ENCODE peak calls at places on chromosomes 16 and 17, in seven cellular contexts. T is activated CD4-positive, alpha-beta T cell treated with anti-CD3 and anti-CD28 coated beads, Interleukin-2, amount 50 U/mL, for 1 hour; S is T-helper 1 cell; Z is esophagus squamous epithelium; B is cardiac muscle cell; R is ELF-1; I is stimulated activated CD8-positive, alpha-beta memory T cell treated with anti-CD3 and anti-CD28 coated beads, Interleukin-4, amount 100 ng/mL, for 48 hours. E is an unnamed sample.

GRCh38 chr17:78343433-78344201 is 16.3 kb downstream of the SOCS3 start:
- DNase-seq in B (no peak), S (peak), I (peak), T (peak), R (no peak), Z (peak), E (peak)

GRCh38 chr17:70168044-70168978 is 1.0 kb upstream of the KCNJ2 start:
- DNase-seq in B (peak), R (peak), I (peak), Z (no peak), S (peak), T (no peak), E (no peak)

GRCh38 chr17:57708401-57708800 is 36.7 kb downstream of the CCDC182 start:
- DNase-seq in T (no peak), B (peak), Z (no peak), R (no peak), I (no peak), S (no peak), E (peak)

GRCh38 chr16:73047536-73048291 is at the start of gene ZFHX3:
- DNase-seq in R (peak), B (peak), S (no peak), I (peak), Z (no peak), T (peak), E (peak)

GRCh38 chr16:86798247-86799041 is 220.1 kb downstream of the FOXL1 start:
- DNase-seq in T (no peak), B (no peak), R (peak), S (no peak), Z (no peak), I (no peak), E (no peak)

GRCh38 chr17:142102-142661 is 4.8 kb downstream of the SCGB1C2 start:
- DNase-seq in B (peak), Z (no peak), R (no peak), S (peak), I (peak), T (peak), E (peak)

GRCh38 chr17:48014603-48015037 is 23.0 kb downstream of the COPZ2 start:
- DNase-seq in S (no peak), Z (no peak), I (no peak), R (no peak), T (no peak), B (no peak), E (no peak)

GRCh38 chr17:40399185-40399584 is 18.5 kb downstream of the TOP2A start:
- DNase-seq in I (no peak), T (no peak), R (no peak), Z (no peak), S (peak), B (peak), E (no peak)

GRCh38 chr16:21217121-21217520 is 5.7 kb upstream of the ZP2 start:
- DNase-seq in S (no peak), I (no peak), T (no peak), R (no peak), B (no peak), Z (no peak), E (no peak)

GRCh38 chr16:26981266-26981938 is 85.3 kb upstream of the C16orf82 start:
- DNase-seq in R (no peak), I (no peak), B (peak), Z (no peak), T (no peak), S (no peak), E (no peak)

GRCh38 chr16:3945751-3946603 is 65.5 kb upstream of the CREBBP start:
- DNase-seq in Z (no peak), B (peak), T (no peak), S (no peak), I (no peak), R (peak), E (peak)

GRCh38 chr17:69466451-69466850 is 52.0 kb downstream of the MAP2K6 start:
- DNase-seq in T (no peak), R (peak), B (no peak), S (no peak), Z (no peak), I (no peak), E (no peak)

GRCh38 chr16:76114681-76115080 is 162.5 kb upstream of the CNTNAP4 start:
- DNase-seq in R (no peak), B (no peak), Z (no peak), I (no peak), S (no peak), T (no peak), E (no peak)

GRCh38 chr17:12773153-12773552 is 16.1 kb upstream of the ARHGAP44 start:
- DNase-seq in T (no peak), I (no peak), B (no peak), S (no peak), R (no peak), Z (no peak), E (no peak)

GRCh38 chr16:2719328-2720062 is 529 bp downstream of the PRSS27 start:
- DNase-seq in B (no peak), R (peak), S (no peak), I (no peak), T (no peak), Z (no peak), E (no peak)

GRCh38 chr17:62823111-62823895 is 15.2 kb upstream of the MARCHF10 start:
- DNase-seq in I (no peak), Z (no peak), B (peak), R (no peak), T (no peak), S (no peak), E (no peak)

GRCh38 chr17:49646391-49647255 is 31.3 kb downstream of the SPOP start:
- DNase-seq in B (peak), Z (no peak), S (peak), T (no peak), R (peak), I (peak), E (peak)

GRCh38 chr17:31007695-31008373 is 37.0 kb downstream of the RNF135 start:
- DNase-seq in R (no peak), I (no peak), T (no peak), S (no peak), B (no peak), Z (no peak), E (no peak)